ENCODE peak calls at places on chromosomes 12 and 14, in seven cellular contexts. U, Y, O, R, D, V and F are unnamed samples.

GRCh38 chr14:103530390-103530789 is 1.4 kb downstream of the TRMT61A start:
- DNase-seq in U (no peak), Y (no peak), O (no peak), R (no peak), D (no peak), V (no peak), F (no peak)

GRCh38 chr14:54147285-54147684 is 190.7 kb upstream of the BMP4 start:
- DNase-seq in U (no peak), Y (peak; percentile 65), O (peak; percentile 37), R (no peak), D (no peak), V (no peak), F (no peak)

GRCh38 chr12:105485321-105485910 is 154.9 kb downstream of the C12orf75 start:
- DNase-seq in U (no peak), Y (peak; percentile 25), O (peak; percentile 6), R (no peak), D (peak; percentile 32), V (no peak), F (peak; percentile 75)

GRCh38 chr12:90102957-90103652 is 394.5 kb upstream of the ATP2B1 start:
- DNase-seq in U (no peak), Y (peak; percentile 62), O (peak; percentile 72), R (no peak), D (no peak), V (no peak), F (no peak)

GRCh38 chr14:51342226-51342625 is 102.2 kb downstream of the TMX1 start:
- DNase-seq in U (no peak), Y (peak; percentile 20), O (peak; percentile 49), R (no peak), D (no peak), V (no peak), F (no peak)

GRCh38 chr14:73787760-73788508 is 63.7 kb upstream of the PTGR2 start:
- DNase-seq in U (no peak), Y (peak; percentile 62), O (peak; percentile 81), R (peak; percentile 23), D (no peak), V (no peak), F (no peak)

GRCh38 chr14:102408729-102409128 is 46.0 kb downstream of the TECPR2 start:
- DNase-seq in U (no peak), Y (peak; percentile 6), O (no peak), R (no peak), D (no peak), V (no peak), F (no peak)

GRCh38 chr12:122090759-122091535 is 12.4 kb downstream of the MLXIP start:
- DNase-seq in U (no peak), Y (peak; percentile 99), O (peak; percentile 72), R (no peak), D (no peak), V (no peak), F (no peak)

GRCh38 chr12:58030566-58031279 is 89.4 kb downstream of the ATP23 start:
- DNase-seq in U (no peak), Y (peak; percentile 80), O (peak; percentile 32), R (no peak), D (peak; percentile 44), V (no peak), F (peak; percentile 19)

GRCh38 chr14:99415496-99416281 is 65.0 kb downstream of the SETD3 start:
- DNase-seq in U (peak; percentile 68), Y (peak; percentile 88), O (peak; percentile 87), R (no peak), D (no peak), V (no peak), F (peak; percentile 34)

GRCh38 chr14:30873308-30874119 is 845 bp upstream of the COCH start:
- DNase-seq in U (no peak), Y (no peak), O (no peak), R (no peak), D (no peak), V (no peak), F (no peak)

GRCh38 chr12:109385339-109386078 is 37.8 kb downstream of the MYO1H start:
- DNase-seq in U (no peak), Y (peak; percentile 79), O (peak; percentile 78), R (no peak), D (no peak), V (no peak), F (peak; percentile 79)

GRCh38 chr12:20931894-20932293 is 121.4 kb downstream of the SLCO1B3 start:
- DNase-seq in U (no peak), Y (no peak), O (no peak), R (no peak), D (no peak), V (no peak), F (no peak)

GRCh38 chr12:21985155-21985554 is 43.9 kb upstream of the ABCC9 start:
- DNase-seq in U (no peak), Y (no peak), O (no peak), R (no peak), D (no peak), V (no peak), F (no peak)

GRCh38 chr14:32202941-32203882 is at the start of gene RNU6-8:
- DNase-seq in U (peak; percentile 87), Y (peak; percentile 82), O (peak; percentile 89), R (peak; percentile 93), D (no peak), V (peak; percentile 89), F (peak; percentile 59)

GRCh38 chr14:35333347-35333730 is 41.2 kb downstream of the PSMA6 start:
- DNase-seq in U (no peak), Y (no peak), O (no peak), R (no peak), D (no peak), V (no peak), F (no peak)

GRCh38 chr12:88763536-88764100 is 183.3 kb upstream of the KITLG start:
- DNase-seq in U (no peak), Y (no peak), O (peak; percentile 56), R (no peak), D (no peak), V (no peak), F (no peak)

GRCh38 chr12:6852651-6853354 is 853 bp downstream of the USP5 start:
- DNase-seq in U (no peak), Y (peak; percentile 86), O (peak; percentile 93), R (no peak), D (no peak), V (no peak), F (no peak)

GRCh38 chr12:52121848-52122838 is 42.6 kb downstream of the SMIM41 start:
- DNase-seq in U (peak; percentile 72), Y (peak; percentile 52), O (peak; percentile 75), R (no peak), D (no peak), V (peak; percentile 77), F (peak; percentile 92)

GRCh38 chr12:52120951-52121847 is 41.7 kb downstream of the SMIM41 start:
- DNase-seq in U (no peak), Y (no peak), O (no peak), R (no peak), D (no peak), V (peak; percentile 46), F (no peak)

GRCh38 chr12:52125499-52125900 is 46.0 kb downstream of the SMIM41 start:
- DNase-seq in U (no peak), Y (no peak), O (no peak), R (no peak), D (no peak), V (no peak), F (no peak)

GRCh38 chr12:52122904-52123303 is 43.4 kb downstream of the SMIM41 start:
- DNase-seq in U (no peak), Y (no peak), O (no peak), R (no peak), D (no peak), V (no peak), F (no peak)

GRCh38 chr12:52119398-52120254 is 40.1 kb downstream of the SMIM41 start:
- DNase-seq in U (peak; percentile 54), Y (peak; percentile 45), O (no peak), R (no peak), D (no peak), V (peak; percentile 66), F (peak; percentile 84)
- TF ChIP-seq CTCF in U (no peak), Y (peak; percentile 65), O (peak; percentile 47), R (peak; percentile 54), D (peak; percentile 82), V (peak; percentile 35), F (no peak)

GRCh38 chr12:125079943-125080645 is 14.9 kb downstream of the AACS start:
- DNase-seq in U (no peak), Y (peak; percentile 86), O (peak; percentile 71), R (no peak), D (no peak), V (no peak), F (no peak)

GRCh38 chr12:125072496-125072895 is 7.3 kb downstream of the AACS start:
- DNase-seq in U (no peak), Y (no peak), O (no peak), R (no peak), D (no peak), V (no peak), F (no peak)

GRCh38 chr12:125079084-125079483 is 13.8 kb downstream of the AACS start:
- DNase-seq in U (no peak), Y (no peak), O (no peak), R (no peak), D (no peak), V (no peak), F (no peak)

GRCh38 chr12:125071456-125071855 is 6.2 kb downstream of the AACS start:
- DNase-seq in U (no peak), Y (no peak), O (no peak), R (no peak), D (no peak), V (no peak), F (no peak)

GRCh38 chr12:125076103-125076502 is 10.9 kb downstream of the AACS start:
- DNase-seq in U (no peak), Y (no peak), O (no peak), R (no peak), D (no peak), V (no peak), F (no peak)
- H3K4me3 ChIP-seq in U (no peak overlapping the region), Y (no peak overlapping the region), O (no peak overlapping the region), R (no peak overlapping the region), D (no peak overlapping the region), V (no peak overlapping the region), F (no peak overlapping the region)

DNA sequence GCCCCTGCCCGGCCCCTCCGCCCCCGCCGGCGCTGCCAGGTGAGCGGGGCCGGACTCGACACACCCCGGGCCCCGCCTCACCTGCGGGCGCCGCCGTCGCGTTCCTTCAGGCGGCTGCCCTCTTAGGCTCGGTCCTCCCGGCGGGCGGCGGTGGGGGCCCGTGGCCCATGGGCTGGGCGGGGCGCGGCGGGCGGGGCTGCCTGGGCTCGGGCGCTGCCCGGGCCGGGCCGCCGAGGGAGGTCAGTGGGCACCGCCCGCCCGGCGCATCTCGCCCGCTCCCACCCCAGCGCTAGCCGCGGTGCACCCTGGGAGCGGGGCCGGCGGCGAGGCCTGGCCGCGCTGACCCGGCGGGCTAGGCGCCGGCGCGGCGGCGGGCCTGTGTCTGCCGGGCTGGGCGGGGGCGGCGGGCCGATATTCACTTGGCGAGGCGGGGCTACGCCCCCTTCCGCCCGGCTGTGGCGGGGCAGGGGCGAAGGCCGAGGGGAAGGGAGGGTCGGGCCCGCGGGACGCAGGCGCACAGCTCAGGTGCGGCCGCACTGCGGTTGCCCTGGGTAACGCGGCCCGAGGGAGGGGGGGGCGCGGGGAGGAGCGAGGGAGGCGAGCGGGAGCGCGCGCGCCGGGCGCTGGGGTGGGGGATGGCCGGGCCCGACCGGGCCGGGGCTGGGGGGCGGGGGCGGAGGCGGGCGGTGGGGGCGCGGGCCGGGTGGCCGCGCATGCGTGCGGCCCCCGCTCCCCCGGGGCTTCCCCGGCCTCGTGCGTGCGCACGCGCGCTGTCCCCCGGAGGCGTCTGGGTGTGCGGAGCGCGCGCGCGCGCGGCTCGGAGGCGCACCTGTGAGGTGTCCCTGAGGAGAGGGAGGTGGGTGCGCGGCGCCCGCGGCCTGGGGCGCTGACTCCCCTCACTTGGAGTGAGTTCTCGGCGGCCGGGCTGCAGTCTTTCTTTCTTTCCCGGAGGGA is at the start of the genes CCDC92 and ZNF664:
- DNase-seq in U (peak; percentile 92), Y (peak; percentile 84), O (peak; percentile 97), R (peak; percentile 89), D (no peak), V (peak; percentile 98), F (peak; percentile 97)
- TF ChIP-seq CTCF in U (no peak), Y (no peak), O (no peak), R (peak; percentile 25), D (no peak), V (peak; percentile 14), F (no peak)

GRCh38 chr14:22886500-22887259 is 3.7 kb downstream of the REM2 start:
- DNase-seq in U (peak; percentile 84), Y (peak; percentile 41), O (peak; percentile 92), R (no peak), D (no peak), V (peak; percentile 87), F (peak; percentile 93)
- H3K4me3 ChIP-seq in U (peak overlapping the region; percentile 44), Y (peak overlapping the region; percentile 66), O (peak overlapping the region; percentile 55), R (peak overlapping the region; percentile 50), D (peak overlapping the region; percentile 88), V (peak overlapping the region; percentile 55), F (peak overlapping the region; percentile 50)